ENCODE peak calls at places on chromosome 1, in eight cellular contexts. Q is fibroblast of lung, X is PC-3, C is neural progenitor cell, I is GM23338, U is HCT116, F is K562, V is mammary epithelial cell. L is an unnamed sample. For H3K36me3 and H3K79me2, the result is how much of the 10 kb centered on the place peaks cover.

GRCh38 chr1:203166192-203166940 is 9.3 kb downstream of the MYBPH start:
- DNase-seq in Q (no peak), X (peak), C (no peak), I (no peak), U (no peak), F (peak), V (no peak), L (no peak)

GRCh38 chr1:177311111-177311510 is 140.4 kb downstream of the BRINP2 start:
- DNase-seq in Q (no peak), X (no peak), C (peak), I (no peak), U (no peak), F (no peak), V (no peak), L (no peak)

GRCh38 chr1:3597599-3597964 is 13.7 kb downstream of the MEGF6 start:
- DNase-seq in Q (no peak), X (no peak), C (no peak), I (peak), U (no peak), F (no peak), V (no peak), L (no peak)

GRCh38 chr1:32798679-32799416 is 18.3 kb downstream of the YARS1 start:
- DNase-seq in Q (no peak), X (peak), C (no peak), I (no peak), U (no peak), F (no peak), V (no peak), L (no peak)

GRCh38 chr1:177585492-177586220 is 384.2 kb downstream of the SEC16B start:
- DNase-seq in Q (no peak), X (peak), C (no peak), I (no peak), U (no peak), F (no peak), V (peak), L (peak)

GRCh38 chr1:48061162-48062136 is 64.3 kb upstream of the TRABD2B start:
- DNase-seq in Q (peak), X (peak), C (peak), I (peak), U (peak), F (peak), V (peak), L (no peak)

GRCh38 chr1:23628951-23629387 is 62.6 kb upstream of the RPL11 start:
- DNase-seq in Q (no peak), X (no peak), C (no peak), I (no peak), U (no peak), F (no peak), V (no peak), L (no peak)

GRCh38 chr1:67735806-67736627 is 51.0 kb downstream of the GADD45A start:
- DNase-seq in Q (peak), X (peak), C (peak), I (no peak), U (peak), F (peak), V (peak), L (no peak)

GRCh38 chr1:53982762-53983101 is 35.3 kb downstream of the LDLRAD1 start:
- DNase-seq in Q (no peak), X (no peak), C (no peak), I (no peak), U (no peak), F (no peak), V (no peak), L (no peak)

GRCh38 chr1:165560834-165561233 is 17.0 kb downstream of the LRRC52 start:
- DNase-seq in Q (no peak), X (no peak), C (no peak), I (peak), U (no peak), F (no peak), V (no peak), L (no peak)

GRCh38 chr1:245154429-245155185 is at the start of gene KIF26B:
- DNase-seq in Q (peak), X (peak), C (peak), I (peak), U (no peak), F (peak), V (peak), L (peak)

DNA sequence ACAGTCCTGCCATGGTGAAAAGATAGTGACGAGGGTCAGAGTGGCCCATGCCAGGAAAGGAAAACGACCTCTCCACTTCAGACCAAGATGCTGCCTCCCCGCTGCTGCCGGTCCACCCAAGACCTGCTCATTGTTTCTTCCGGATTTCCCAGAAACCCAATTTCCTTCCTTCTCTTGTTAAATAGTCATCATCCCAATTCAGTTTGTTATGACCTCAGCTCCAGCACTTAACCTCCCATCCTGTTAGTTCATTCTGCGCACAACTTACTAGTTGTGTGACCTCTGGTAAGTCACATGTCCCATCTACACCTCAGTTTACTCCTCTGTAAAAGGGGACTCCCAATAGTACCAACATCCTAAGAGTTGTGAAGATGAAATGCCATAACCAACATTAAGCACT is 29.9 kb upstream of the PPP1R15B start:
- DNase-seq in Q (no peak), X (no peak), C (no peak), I (no peak), U (no peak), F (no peak), V (no peak), L (no peak)
- H3K36me3 ChIP-seq in Q (under half), X (under half), C (under half), I (under half), U (under half), F (under half), V (under half), L (under half)

GRCh38 chr1:168229893-168230292 is 4.1 kb downstream of the SFT2D2 start:
- DNase-seq in Q (no peak), X (peak), C (no peak), I (no peak), U (no peak), F (no peak), V (peak), L (no peak)
- H3K79me2 ChIP-seq in Q (under half), X (half or more), C (under half), I (under half), U (half or more), F (half or more), V (half or more), L (half or more)

GRCh38 chr1:10103193-10103592 is 70.4 kb downstream of the UBE4B start:
- DNase-seq in Q (no peak), X (no peak), C (no peak), I (no peak), U (no peak), F (no peak), V (no peak), L (no peak)
- H3K36me3 ChIP-seq in Q (under half), X (under half), C (under half), I (under half), U (under half), F (half or more), V (under half), L (under half)

GRCh38 chr1:77983997-77984355 is 5.1 kb upstream of the FUBP1 start:
- DNase-seq in Q (no peak), X (no peak), C (peak), I (no peak), U (no peak), F (no peak), V (no peak), L (no peak)
- H3K79me2 ChIP-seq in Q (half or more), X (under half), C (half or more), I (half or more), U (half or more), F (half or more), V (half or more), L (half or more)

GRCh38 chr1:45446530-45446929 is 44.4 kb downstream of the TESK2 start:
- DNase-seq in Q (no peak), X (no peak), C (no peak), I (no peak), U (no peak), F (no peak), V (no peak), L (no peak)
- H3K36me3 ChIP-seq in Q (under half), X (under half), C (under half), I (under half), U (under half), F (under half), V (under half), L (under half)

GRCh38 chr1:243294723-243295121 is 38.9 kb downstream of the SDCCAG8 start:
- DNase-seq in Q (peak), X (peak), C (no peak), I (no peak), U (no peak), F (no peak), V (peak), L (no peak)

GRCh38 chr1:243292117-243292516 is 36.3 kb downstream of the SDCCAG8 start:
- DNase-seq in Q (no peak), X (no peak), C (peak), I (peak), U (no peak), F (no peak), V (no peak), L (no peak)

GRCh38 chr1:243291287-243291686 is 35.4 kb downstream of the SDCCAG8 start:
- DNase-seq in Q (no peak), X (no peak), C (no peak), I (no peak), U (no peak), F (no peak), V (no peak), L (no peak)

GRCh38 chr1:243299069-243299468 is 43.2 kb downstream of the SDCCAG8 start:
- DNase-seq in Q (no peak), X (no peak), C (no peak), I (no peak), U (no peak), F (no peak), V (no peak), L (no peak)

GRCh38 chr1:243293941-243294722 is 38.3 kb downstream of the SDCCAG8 start:
- DNase-seq in Q (no peak), X (no peak), C (peak), I (peak), U (no peak), F (no peak), V (no peak), L (no peak)
- H3K79me2 ChIP-seq in Q (under half), X (under half), C (under half), I (under half), U (under half), F (under half), V (under half), L (under half)

GRCh38 chr1:205716371-205717132 is 33.4 kb downstream of the NUCKS1 start:
- DNase-seq in Q (no peak), X (no peak), C (no peak), I (no peak), U (no peak), F (no peak), V (no peak), L (no peak)
- H3K36me3 ChIP-seq in Q (under half), X (half or more), C (under half), I (under half), U (half or more), F (half or more), V (under half), L (under half)